ENCODE peak calls at places on chromosome X, in four cellular contexts. W is K562, O is HepG2, X is GM12878. J is an unnamed sample.

GRCh38 chrX:38183577-38183976 is 37.1 kb downstream of the SRPX start:
- DNase-seq in O (no peak), X (no peak), W (no peak), J (no peak)

GRCh38 chrX:9189286-9189685 is 155.4 kb upstream of the FAM9B start:
- DNase-seq in W (no peak), O (no peak), X (no peak), J (no peak)

GRCh38 chrX:34578237-34578636 is 78.8 kb downstream of the TMEM47 start:
- DNase-seq in O (no peak), W (no peak), X (no peak), J (peak)

GRCh38 chrX:123854329-123854728 is 5.5 kb upstream of the XIAP start:
- DNase-seq in X (no peak), W (no peak), O (no peak), J (no peak)

GRCh38 chrX:140053841-140054240 is 88.5 kb upstream of the CXorf66 start:
- DNase-seq in X (no peak), W (no peak), O (no peak), J (no peak)

GRCh38 chrX:118459494-118459893 is 36.1 kb upstream of the DOCK11 start:
- DNase-seq in O (peak), X (peak), W (peak), J (peak)

GRCh38 chrX:44261286-44261685 is 82.2 kb downstream of the EFHC2 start:
- DNase-seq in O (no peak), W (no peak), X (no peak), J (no peak)

GRCh38 chrX:11073411-11073810 is 37.7 kb upstream of the HCCS start:
- DNase-seq in W (no peak), X (no peak), O (no peak), J (no peak)

GRCh38 chrX:69060631-69061408 is 104.4 kb downstream of the PJA1 start:
- DNase-seq in X (no peak), O (peak), W (no peak), J (no peak)

GRCh38 chrX:49988128-49988527 is 65.7 kb downstream of the CLCN5 start:
- DNase-seq in O (no peak), X (no peak), W (no peak), J (no peak)

GRCh38 chrX:18855919-18856644 is 127.8 kb downstream of the PHKA2 start:
- DNase-seq in W (no peak), X (peak), O (no peak), J (no peak)

DNA sequence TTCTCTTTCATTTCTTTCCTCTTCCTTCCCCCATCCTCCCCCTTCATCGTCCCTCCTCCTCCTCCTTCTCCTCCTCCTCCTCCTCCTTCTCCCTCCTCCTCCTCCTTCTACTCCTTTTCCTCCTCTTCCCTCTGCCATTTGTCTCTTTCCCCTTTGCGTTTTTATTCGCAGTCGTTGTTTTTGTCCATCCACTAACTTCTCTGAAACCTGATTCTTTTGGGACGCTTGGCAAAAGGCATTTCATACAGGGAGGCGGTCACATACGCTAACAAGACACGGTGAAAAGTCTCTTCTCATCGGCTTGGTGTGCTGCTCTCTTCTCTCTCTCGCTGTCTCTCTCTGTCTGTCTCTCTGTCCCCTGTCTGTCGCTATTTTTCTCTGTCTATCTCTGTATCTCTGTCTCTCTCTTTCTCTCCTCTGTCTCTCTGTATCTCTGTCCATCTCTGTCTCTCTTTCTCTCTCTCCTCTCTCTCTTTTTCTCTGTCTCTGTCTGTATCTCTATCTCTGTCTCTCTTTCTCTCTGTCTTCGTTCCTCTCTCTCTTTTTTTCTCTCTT is 5.4 kb upstream of the SHOX start:
- DNase-seq in O (no peak), X (no peak), W (no peak), J (no peak)
- TF ChIP-seq MAX in O (no peak), X (no peak), W (no peak), J (no peak)

GRCh38 chrX:155326610-155327009 is 7.8 kb downstream of the CLIC2 start:
- DNase-seq in W (no peak), X (no peak), O (no peak), J (no peak)

GRCh38 chrX:155334486-155335316 is at the start of gene CLIC2:
- DNase-seq in O (no peak), X (no peak), W (peak), J (no peak)

GRCh38 chrX:155330992-155331391 is 3.4 kb downstream of the CLIC2 start:
- DNase-seq in O (no peak), W (no peak), X (no peak), J (no peak)

GRCh38 chrX:155333701-155334100 is 713 bp downstream of the CLIC2 start:
- DNase-seq in O (no peak), X (no peak), W (no peak), J (no peak)

GRCh38 chrX:155329293-155329692 is 5.1 kb downstream of the CLIC2 start:
- DNase-seq in O (no peak), W (no peak), X (no peak), J (no peak)
- TF ChIP-seq NFIC in O (no peak), W (no peak), X (no peak), J (no peak)

DNA sequence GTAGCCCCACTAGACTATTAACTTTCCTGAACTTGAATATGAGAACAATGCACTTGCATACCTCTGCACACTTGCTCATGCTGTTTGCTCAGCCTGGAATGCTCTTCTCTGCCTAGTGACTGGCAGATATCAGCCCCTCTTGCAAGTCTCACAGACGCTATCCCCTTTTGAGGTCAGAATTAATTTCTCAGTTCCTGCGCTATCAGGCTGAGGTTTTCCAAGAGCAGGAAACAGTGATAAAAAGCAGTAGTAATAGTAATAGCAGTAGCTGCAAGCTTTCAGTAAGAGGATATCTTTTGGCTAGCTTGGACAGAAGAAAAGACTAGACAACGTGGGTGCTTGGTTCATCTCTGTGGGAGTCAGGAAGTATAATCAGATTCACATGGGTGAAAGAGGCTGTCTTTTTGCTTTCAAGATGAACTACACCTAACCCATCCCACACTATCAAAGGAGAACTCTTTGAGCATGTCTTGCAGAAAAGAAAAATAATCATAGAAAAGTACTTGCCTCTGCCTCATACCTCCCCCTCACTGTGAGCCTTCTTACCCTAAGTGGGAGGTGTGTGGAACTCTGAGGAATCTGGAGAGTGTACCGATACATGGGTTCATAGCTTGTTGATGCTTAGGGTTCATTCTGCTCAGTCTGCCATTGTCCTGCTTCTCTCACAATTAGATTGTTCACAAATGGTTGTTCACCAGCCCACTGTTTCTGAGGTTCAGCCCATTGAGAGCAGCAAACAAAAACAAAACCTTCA is 11.3 kb upstream of the DRP2 start:
- DNase-seq in X (peak), W (no peak), O (peak), J (no peak)
- H3K4me3 ChIP-seq in X (no peak), W (no peak), O (no peak), J (no peak)

GRCh38 chrX:15321447-15321846 is 6.0 kb upstream of the ASB11 start:
- DNase-seq in X (no peak), O (no peak), W (no peak), J (no peak)
- TF ChIP-seq MAX in X (no peak), O (no peak), W (no peak), J (no peak)

DNA sequence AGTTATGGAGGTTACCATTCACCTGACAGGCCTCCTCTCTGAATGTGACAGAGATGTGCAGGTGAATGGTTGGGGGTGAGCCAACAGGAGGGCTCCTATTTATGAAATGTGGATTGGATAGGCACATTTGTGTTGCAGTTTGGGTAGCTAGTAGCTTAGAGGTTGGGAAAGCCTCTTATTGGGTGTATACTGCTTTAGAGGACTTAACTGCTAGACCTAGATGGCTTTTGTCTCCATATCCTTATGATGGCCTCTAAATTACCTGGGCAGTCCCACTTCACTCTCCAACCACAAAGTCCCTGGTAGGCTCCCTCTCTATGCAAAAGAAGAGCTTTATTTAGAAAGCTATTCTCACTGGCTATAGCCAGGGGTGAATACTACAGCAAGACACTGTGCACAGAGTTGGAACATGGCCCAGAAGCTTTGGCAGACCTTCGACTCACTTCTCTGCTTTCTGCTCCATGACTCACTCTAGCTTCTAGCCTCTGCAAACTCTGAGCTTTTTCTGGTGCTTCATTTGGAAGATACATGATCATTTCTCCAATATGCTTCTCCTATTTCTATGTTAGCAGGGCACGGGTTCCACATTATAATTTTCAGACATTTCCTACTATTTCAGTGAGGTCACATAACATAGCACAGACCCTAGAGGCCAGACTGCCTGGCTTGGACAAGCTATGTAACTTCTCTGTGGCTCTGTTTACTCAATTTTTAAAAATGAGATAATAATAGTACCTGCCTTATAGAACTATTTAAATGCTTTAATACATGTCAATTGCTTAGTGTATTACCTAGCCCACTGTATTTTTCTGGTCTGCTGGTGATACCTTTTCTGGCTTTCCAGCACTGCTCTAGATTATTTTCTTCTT is 6.0 kb upstream of the VGLL1 start:
- DNase-seq in O (no peak), W (no peak), X (no peak), J (no peak)
- TF ChIP-seq NFIC in O (no peak), W (no peak), X (no peak), J (peak)

DNA sequence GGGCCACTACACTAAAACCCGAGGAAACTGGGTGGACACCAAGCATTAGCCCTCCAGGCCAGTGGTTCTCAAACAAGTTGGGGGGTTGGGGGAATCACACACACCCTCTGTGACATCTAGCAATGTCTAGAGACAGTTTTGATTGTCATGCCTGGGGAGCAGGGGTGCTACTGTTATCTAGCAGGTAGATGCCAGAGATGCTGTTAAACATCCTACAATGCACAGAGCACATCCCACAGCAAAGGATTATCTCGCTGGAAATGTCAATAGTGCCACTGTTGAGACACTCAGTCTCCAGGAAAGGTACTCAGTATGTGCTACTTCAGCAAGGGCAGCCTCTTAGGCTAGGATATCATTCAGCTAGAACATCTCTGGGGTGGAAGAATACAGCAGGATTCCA is 1.3 kb downstream of the SMC1A start:
- DNase-seq in O (no peak), X (no peak), W (no peak), J (no peak)
- H3K4me3 ChIP-seq in O (peak), X (peak), W (peak), J (peak)

GRCh38 chrX:102715967-102716366 is 3.7 kb downstream of the GPRASP2 start:
- DNase-seq in X (no peak), O (no peak), W (no peak), J (no peak)

GRCh38 chrX:102712216-102712966 is at the start of gene GPRASP2:
- DNase-seq in W (peak), X (no peak), O (no peak), J (peak)

GRCh38 chrX:102711872-102712215 is 404 bp upstream of the GPRASP2 start:
- DNase-seq in X (no peak), O (no peak), W (no peak), J (no peak)

GRCh38 chrX:102714994-102715393 is 2.7 kb downstream of the GPRASP2 start:
- DNase-seq in O (no peak), X (no peak), W (no peak), J (peak)

GRCh38 chrX:102712967-102713677 is 874 bp downstream of the GPRASP2 start:
- DNase-seq in O (no peak), W (peak), X (no peak), J (peak)
- TF ChIP-seq MAX in O (no peak), W (no peak), X (no peak), J (no peak)

DNA sequence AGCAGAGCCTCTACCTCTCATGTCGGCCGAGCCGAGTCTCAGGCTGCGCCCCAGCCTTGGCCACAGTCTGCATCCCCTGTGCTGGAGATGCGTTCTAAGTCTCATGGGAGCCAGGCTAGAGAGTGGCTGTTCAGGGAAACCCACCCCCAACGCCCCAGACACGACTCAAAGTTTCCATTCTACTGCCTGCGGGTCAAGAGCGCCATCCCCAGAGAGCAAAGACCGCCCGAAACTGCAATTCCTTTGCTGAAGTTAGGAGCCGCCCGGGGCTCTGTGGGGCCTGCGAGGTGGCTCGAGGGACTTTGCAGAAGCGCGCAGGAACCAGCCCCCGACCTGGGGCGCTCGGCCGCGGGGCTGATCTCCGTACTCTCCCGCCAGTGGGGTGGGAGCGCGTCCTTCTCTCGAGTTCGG is 10.0 kb upstream of the ELF4 start:
- DNase-seq in W (no peak), X (no peak), O (no peak), J (no peak)
- TF ChIP-seq NFIC in W (no peak), X (no peak), O (no peak), J (no peak)

GRCh38 chrX:627510-627964 is 3.1 kb upstream of the SHOX start:
- DNase-seq in X (no peak), O (no peak), W (no peak), J (no peak)
- H3K4me3 ChIP-seq in X (no peak), O (no peak), W (no peak), J (no peak)

J was measured in SK-N-SH.